ENCODE peak calls at places on chromosomes 3 and 15, in four cellular contexts. U, N, X and Q are unnamed samples. For H3K9me3, the result is how much of the 10 kb centered on the place peaks cover.

GRCh38 chr3:17047162-17047561 is 162.4 kb downstream of the PLCL2 start:
- DNase-seq in X (no peak), N (no peak), U (no peak), Q (no peak)

GRCh38 chr3:156291269-156292123 is 171.1 kb downstream of the KCNAB1 start:
- DNase-seq in U (no peak), N (no peak), X (peak), Q (no peak)

GRCh38 chr3:12370758-12371157 is 81.9 kb downstream of the PPARG start:
- DNase-seq in N (no peak), X (no peak), U (no peak), Q (no peak)

GRCh38 chr3:196740476-196741400 is 1.1 kb downstream of the PAK2 start:
- DNase-seq in X (no peak), N (no peak), U (peak), Q (peak)

GRCh38 chr3:134650431-134651346 is at the start of gene KY:
- DNase-seq in X (no peak), N (peak), U (no peak), Q (no peak)

GRCh38 chr3:106167728-106168127 is 298.9 kb upstream of the CBLB start:
- DNase-seq in N (no peak), X (no peak), U (no peak), Q (no peak)

GRCh38 chr15:49815937-49816336 is 195.1 kb downstream of the DTWD1 start:
- DNase-seq in N (no peak), U (no peak), X (no peak), Q (no peak)

GRCh38 chr3:112670824-112671223 is 29.9 kb upstream of the CCDC80 start:
- DNase-seq in U (no peak), X (no peak), N (no peak), Q (no peak)

GRCh38 chr15:70522323-70522966 is 240.9 kb downstream of the UACA start:
- DNase-seq in X (no peak), N (no peak), U (no peak), Q (no peak)

GRCh38 chr3:170717410-170718402 is 131.8 kb upstream of the SLC7A14 start:
- DNase-seq in N (peak), X (peak), U (no peak), Q (no peak)

GRCh38 chr15:47331796-47332480 is 385.4 kb upstream of the SEMA6D start:
- DNase-seq in N (peak), X (no peak), U (peak), Q (no peak)

GRCh38 chr3:118055381-118055780 is 979.3 kb downstream of the IGSF11 start:
- DNase-seq in U (no peak), X (no peak), N (no peak), Q (no peak)

GRCh38 chr3:178671261-178672191 is 135.3 kb downstream of the KCNMB2 start:
- DNase-seq in X (no peak), N (no peak), U (no peak), Q (no peak)

GRCh38 chr3:53303549-53303948 is 43.8 kb downstream of the DCP1A start:
- DNase-seq in N (no peak), U (no peak), X (no peak), Q (no peak)

GRCh38 chr3:35987386-35987785 is 348.1 kb downstream of the ARPP21 start:
- DNase-seq in X (no peak), U (no peak), N (no peak), Q (no peak)

GRCh38 chr3:79002465-79003372 is 765.1 kb downstream of the ROBO1 start:
- DNase-seq in U (no peak), N (no peak), X (no peak), Q (no peak)

GRCh38 chr3:167886690-167887089 is 151.2 kb downstream of the SERPINI1 start:
- DNase-seq in X (no peak), U (no peak), N (no peak), Q (no peak)

GRCh38 chr3:57078366-57079220 is 18.1 kb downstream of the SPATA12 start:
- DNase-seq in X (peak), U (peak), N (peak), Q (no peak)

GRCh38 chr3:30453364-30454039 is 152.9 kb upstream of the TGFBR2 start:
- DNase-seq in N (no peak), U (peak), X (no peak), Q (no peak)

GRCh38 chr15:99466701-99467337 is 99.0 kb upstream of the MEF2A start:
- DNase-seq in N (no peak), U (no peak), X (no peak), Q (no peak)

GRCh38 chr3:7927015-7927414 is 574.6 kb upstream of the LMCD1 start:
- DNase-seq in N (no peak), U (no peak), X (no peak), Q (no peak)
- H3K9me3 ChIP-seq in N (under half), U (under half), X (under half), Q (under half)

DNA sequence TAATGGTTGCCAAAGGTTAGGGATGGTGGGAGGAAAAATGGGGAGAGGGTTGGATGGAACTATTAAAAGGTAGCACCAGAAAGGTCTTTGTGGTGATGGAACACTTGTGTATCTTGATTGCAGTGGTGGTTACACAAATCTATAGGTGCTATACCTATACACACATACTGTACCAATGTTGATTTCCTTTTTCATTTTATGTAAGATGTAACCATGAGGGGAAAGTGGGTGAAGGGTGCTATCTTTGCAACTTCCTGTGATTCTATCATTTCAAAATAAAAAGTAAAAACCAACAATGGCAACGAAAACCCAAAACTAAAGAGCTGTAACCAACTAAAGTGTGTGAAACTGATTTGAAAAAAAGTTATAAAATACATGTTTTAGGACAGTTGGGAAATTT is 761 bp upstream of the ZNF35 start:
- DNase-seq in X (no peak), U (no peak), N (no peak), Q (no peak)
- H3K9me3 ChIP-seq in X (under half), U (under half), N (under half), Q (under half)

DNA sequence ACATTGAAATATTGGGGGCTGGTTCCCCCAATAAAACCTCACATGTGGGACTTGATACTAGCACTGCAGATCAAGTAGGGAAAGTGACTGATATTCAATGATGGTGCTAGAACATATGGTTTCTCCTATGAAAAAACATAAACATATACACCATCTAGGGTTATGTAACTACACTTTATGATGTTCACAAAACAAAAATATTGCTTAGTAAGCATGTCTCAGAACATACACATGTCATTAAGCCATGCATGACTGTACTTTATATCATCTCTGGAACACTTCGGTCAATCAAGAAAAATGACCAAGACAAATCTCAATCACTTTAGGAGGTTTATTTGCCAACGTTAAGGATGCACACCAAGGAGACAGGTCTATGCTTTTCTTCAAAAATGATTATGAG is 57.4 kb downstream of the ZNF717 start:
- DNase-seq in N (no peak), U (no peak), X (no peak), Q (no peak)
- H3K9me3 ChIP-seq in N (half or more), U (under half), X (half or more), Q (under half)

GRCh38 chr15:20352241-20353200 is 189.1 kb downstream of the GOLGA6L6 start:
- DNase-seq in U (no peak), X (no peak), N (no peak), Q (no peak)
- H3K9me3 ChIP-seq in U (under half), X (under half), N (under half), Q (under half)

GRCh38 chr3:42314411-42314810 is 48.4 kb upstream of the CCK start:
- DNase-seq in N (no peak), U (no peak), X (no peak), Q (no peak)
- H3K9me3 ChIP-seq in N (under half), U (under half), X (under half), Q (under half)